ENCODE peak calls at places on chromosome 5, in five cellular contexts. One of them, this sample, is unnamed.

GRCh38 chr5:158841918-158842317 is 257.8 kb downstream of the EBF1 start:
- DNase-seq in K562: no peak
- DNase-seq in endothelial cell of umbilical vein: no peak
- DNase-seq in fibroblast of lung: no peak
- DNase-seq in neuronal stem cell: no peak
- DNase-seq in this sample: no peak

GRCh38 chr5:140821375-140822280 is at the start of gene PCDHA5:
- DNase-seq in K562: no peak
- DNase-seq in endothelial cell of umbilical vein: peak; percentile 38
- DNase-seq in fibroblast of lung: no peak
- DNase-seq in neuronal stem cell: no peak
- DNase-seq in this sample: no peak

GRCh38 chr5:144469106-144469505 is 298.4 kb downstream of the KCTD16 start:
- DNase-seq in K562: no peak
- DNase-seq in endothelial cell of umbilical vein: no peak
- DNase-seq in fibroblast of lung: no peak
- DNase-seq in neuronal stem cell: no peak
- DNase-seq in this sample: no peak

GRCh38 chr5:56588636-56589485 is 226.5 kb upstream of the MAP3K1 start:
- DNase-seq in K562: no peak
- DNase-seq in endothelial cell of umbilical vein: no peak
- DNase-seq in fibroblast of lung: no peak
- DNase-seq in neuronal stem cell: peak; percentile 51
- DNase-seq in this sample: peak; percentile 59

GRCh38 chr5:154220625-154221024 is 30.1 kb downstream of the GALNT10 start:
- DNase-seq in K562: no peak
- DNase-seq in endothelial cell of umbilical vein: peak; percentile 64
- DNase-seq in fibroblast of lung: peak; percentile 55
- DNase-seq in neuronal stem cell: no peak
- DNase-seq in this sample: no peak

GRCh38 chr5:133552925-133553525 is 59.3 kb downstream of the FSTL4 start:
- DNase-seq in K562: peak; percentile 78
- DNase-seq in endothelial cell of umbilical vein: peak; percentile 55
- DNase-seq in fibroblast of lung: peak; percentile 29
- DNase-seq in neuronal stem cell: peak; percentile 62
- DNase-seq in this sample: peak; percentile 87

GRCh38 chr5:45411971-45412612 is 284.1 kb downstream of the HCN1 start:
- DNase-seq in K562: no peak
- DNase-seq in endothelial cell of umbilical vein: peak; percentile 63
- DNase-seq in fibroblast of lung: peak; percentile 11
- DNase-seq in neuronal stem cell: no peak
- DNase-seq in this sample: no peak

GRCh38 chr5:58963361-58963760 is 380.5 kb downstream of the RAB3C start:
- DNase-seq in K562: no peak
- DNase-seq in endothelial cell of umbilical vein: no peak
- DNase-seq in fibroblast of lung: no peak
- DNase-seq in neuronal stem cell: no peak
- DNase-seq in this sample: no peak

GRCh38 chr5:180153991-180154390 is 55.0 kb downstream of the RASGEF1C start:
- DNase-seq in K562: no peak
- DNase-seq in endothelial cell of umbilical vein: no peak
- DNase-seq in fibroblast of lung: no peak
- DNase-seq in neuronal stem cell: no peak
- DNase-seq in this sample: peak; percentile 26

GRCh38 chr5:77129386-77129785 is 42.3 kb upstream of the ZBED3 start:
- DNase-seq in K562: no peak
- DNase-seq in endothelial cell of umbilical vein: peak; percentile 17
- DNase-seq in fibroblast of lung: peak; percentile 41
- DNase-seq in neuronal stem cell: no peak
- DNase-seq in this sample: peak; percentile 70

GRCh38 chr5:175235251-175235963 is 208.6 kb downstream of the DRD1 start:
- DNase-seq in K562: no peak
- DNase-seq in endothelial cell of umbilical vein: no peak
- DNase-seq in fibroblast of lung: no peak
- DNase-seq in neuronal stem cell: no peak
- DNase-seq in this sample: no peak

GRCh38 chr5:40587284-40587882 is 92.3 kb upstream of the PTGER4 start:
- DNase-seq in K562: no peak
- DNase-seq in endothelial cell of umbilical vein: no peak
- DNase-seq in fibroblast of lung: no peak
- DNase-seq in neuronal stem cell: no peak
- DNase-seq in this sample: no peak

GRCh38 chr5:124760608-124761390 is 14.4 kb upstream of the ZNF608 start:
- DNase-seq in K562: no peak
- DNase-seq in endothelial cell of umbilical vein: no peak
- DNase-seq in fibroblast of lung: no peak
- DNase-seq in neuronal stem cell: no peak
- DNase-seq in this sample: no peak

GRCh38 chr5:112757468-112758208 is 20.0 kb downstream of the APC start:
- DNase-seq in K562: peak; percentile 8
- DNase-seq in endothelial cell of umbilical vein: peak; percentile 78
- DNase-seq in fibroblast of lung: peak; percentile 80
- DNase-seq in neuronal stem cell: peak; percentile 33
- DNase-seq in this sample: peak; percentile 88

GRCh38 chr5:139549162-139549894 is 11.8 kb upstream of the UBE2D2 start:
- DNase-seq in K562: no peak
- DNase-seq in endothelial cell of umbilical vein: no peak
- DNase-seq in fibroblast of lung: no peak
- DNase-seq in neuronal stem cell: no peak
- DNase-seq in this sample: no peak

GRCh38 chr5:172862165-172862801 is 28.2 kb downstream of the ERGIC1 start:
- DNase-seq in K562: no peak
- DNase-seq in endothelial cell of umbilical vein: peak; percentile 49
- DNase-seq in fibroblast of lung: no peak
- DNase-seq in neuronal stem cell: no peak
- DNase-seq in this sample: no peak

GRCh38 chr5:123487298-123487697 is 24.7 kb upstream of the CSNK1G3 start:
- DNase-seq in K562: no peak
- DNase-seq in endothelial cell of umbilical vein: no peak
- DNase-seq in fibroblast of lung: peak; percentile 44
- DNase-seq in neuronal stem cell: no peak
- DNase-seq in this sample: no peak

GRCh38 chr5:32225445-32225844 is 51.3 kb upstream of the GOLPH3 start:
- DNase-seq in K562: no peak
- DNase-seq in endothelial cell of umbilical vein: no peak
- DNase-seq in fibroblast of lung: peak; percentile 83
- DNase-seq in neuronal stem cell: no peak
- DNase-seq in this sample: no peak

GRCh38 chr5:10733426-10733825 is 27.6 kb downstream of the DAP start:
- DNase-seq in K562: no peak
- DNase-seq in endothelial cell of umbilical vein: no peak
- DNase-seq in fibroblast of lung: no peak
- DNase-seq in neuronal stem cell: no peak
- DNase-seq in this sample: no peak

GRCh38 chr5:135465391-135466122 is 13.4 kb upstream of the TIFAB start:
- DNase-seq in K562: no peak
- DNase-seq in endothelial cell of umbilical vein: no peak
- DNase-seq in fibroblast of lung: no peak
- DNase-seq in neuronal stem cell: no peak
- DNase-seq in this sample: no peak

GRCh38 chr5:131488463-131488862 is 146.6 kb downstream of the RAPGEF6 start:
- DNase-seq in K562: no peak
- DNase-seq in endothelial cell of umbilical vein: peak; percentile 45
- DNase-seq in fibroblast of lung: peak; percentile 17
- DNase-seq in neuronal stem cell: no peak
- DNase-seq in this sample: no peak

GRCh38 chr5:73823508-73823925 is 197.5 kb downstream of the ARHGEF28 start:
- DNase-seq in K562: no peak
- DNase-seq in endothelial cell of umbilical vein: peak; percentile 21
- DNase-seq in fibroblast of lung: no peak
- DNase-seq in neuronal stem cell: no peak
- DNase-seq in this sample: no peak

DNA sequence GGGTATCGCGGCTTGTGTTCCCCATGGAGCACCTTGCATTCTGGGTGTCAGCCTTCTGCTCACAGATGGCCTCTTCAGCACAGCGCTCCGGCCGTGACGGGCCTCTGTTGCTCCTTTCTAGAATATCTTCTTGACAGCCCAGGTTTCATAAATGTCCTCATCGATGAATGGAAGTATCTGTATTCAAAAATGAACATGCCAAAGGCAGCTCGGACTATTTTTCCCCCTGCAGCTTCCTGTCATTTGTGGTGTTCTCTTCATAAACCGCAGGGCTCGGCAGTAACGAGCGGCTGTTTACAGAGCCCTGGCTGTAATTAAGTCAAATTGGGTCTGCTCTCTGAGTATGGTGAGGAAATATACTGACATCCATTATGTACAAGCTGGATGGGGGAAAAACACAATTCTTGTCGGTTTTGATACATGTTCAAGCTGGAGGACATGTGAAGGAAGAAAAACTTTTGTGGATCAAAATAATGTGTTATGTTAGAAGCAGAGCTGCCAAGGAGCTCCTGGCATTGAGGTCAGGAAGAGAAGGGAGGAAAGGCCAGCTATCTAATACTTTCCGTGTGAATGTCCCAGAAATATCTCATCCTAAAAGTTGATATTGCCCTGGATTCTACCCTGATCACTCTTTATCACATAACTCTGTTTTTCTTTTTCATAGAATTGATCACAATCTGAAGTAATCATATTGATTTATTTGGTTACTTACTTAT is 154.2 kb upstream of the CD180 start:
- DNase-seq in K562: no peak
- DNase-seq in endothelial cell of umbilical vein: peak; percentile 12
- DNase-seq in fibroblast of lung: peak; percentile 53
- DNase-seq in neuronal stem cell: no peak
- DNase-seq in this sample: no peak
- H3K9ac ChIP-seq in K562: no peak overlapping the region
- H3K9ac ChIP-seq in endothelial cell of umbilical vein: no peak overlapping the region
- H3K9ac ChIP-seq in fibroblast of lung: no peak overlapping the region
- H3K9ac ChIP-seq in neuronal stem cell: no peak overlapping the region
- H3K9ac ChIP-seq in this sample: no peak overlapping the region

DNA sequence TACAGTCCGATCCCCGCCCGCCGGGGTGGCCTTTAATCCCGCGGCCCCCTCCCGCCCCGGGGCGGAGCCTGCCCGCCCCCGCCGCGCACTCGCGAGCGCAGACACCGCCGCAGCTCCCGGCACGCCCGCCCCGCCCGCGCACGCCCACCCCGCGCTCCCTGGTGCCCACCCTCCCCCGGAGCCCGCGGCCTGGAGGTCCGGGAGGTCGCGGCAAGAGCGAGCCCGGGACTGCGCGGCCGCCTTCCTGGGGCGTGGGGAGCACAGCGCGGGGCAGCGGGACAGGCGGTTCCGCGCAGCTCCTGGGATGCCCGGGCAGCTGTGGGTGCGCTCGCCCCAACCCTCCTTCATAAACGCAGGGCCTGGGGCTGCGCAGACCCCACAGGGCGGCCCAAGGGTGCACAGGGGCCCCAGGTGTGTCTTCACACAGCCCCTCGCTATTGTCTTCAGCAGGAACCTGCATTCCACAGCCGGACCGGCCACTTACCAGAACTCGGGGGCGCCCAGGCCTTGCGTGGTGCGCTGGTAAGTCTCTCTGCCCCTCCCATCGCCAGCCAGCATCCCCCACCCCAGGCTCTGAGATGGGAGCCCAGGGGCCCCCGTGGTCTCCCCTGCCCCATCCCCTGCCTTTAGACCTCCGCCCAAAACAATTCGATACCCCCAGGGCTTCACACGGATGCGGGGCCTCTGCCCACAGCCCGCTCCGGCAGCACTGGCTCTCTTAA is at the start of gene SLC9A3:
- DNase-seq in K562: no peak
- DNase-seq in endothelial cell of umbilical vein: no peak
- DNase-seq in fibroblast of lung: no peak
- DNase-seq in neuronal stem cell: no peak
- DNase-seq in this sample: no peak
- H3K27ac ChIP-seq in K562: no peak within 1 kb of the TSS
- H3K27ac ChIP-seq in endothelial cell of umbilical vein: no peak within 1 kb of the TSS
- H3K27ac ChIP-seq in fibroblast of lung: no peak within 1 kb of the TSS
- H3K27ac ChIP-seq in neuronal stem cell: no peak within 1 kb of the TSS
- H3K27ac ChIP-seq in this sample: no peak within 1 kb of the TSS

DNA sequence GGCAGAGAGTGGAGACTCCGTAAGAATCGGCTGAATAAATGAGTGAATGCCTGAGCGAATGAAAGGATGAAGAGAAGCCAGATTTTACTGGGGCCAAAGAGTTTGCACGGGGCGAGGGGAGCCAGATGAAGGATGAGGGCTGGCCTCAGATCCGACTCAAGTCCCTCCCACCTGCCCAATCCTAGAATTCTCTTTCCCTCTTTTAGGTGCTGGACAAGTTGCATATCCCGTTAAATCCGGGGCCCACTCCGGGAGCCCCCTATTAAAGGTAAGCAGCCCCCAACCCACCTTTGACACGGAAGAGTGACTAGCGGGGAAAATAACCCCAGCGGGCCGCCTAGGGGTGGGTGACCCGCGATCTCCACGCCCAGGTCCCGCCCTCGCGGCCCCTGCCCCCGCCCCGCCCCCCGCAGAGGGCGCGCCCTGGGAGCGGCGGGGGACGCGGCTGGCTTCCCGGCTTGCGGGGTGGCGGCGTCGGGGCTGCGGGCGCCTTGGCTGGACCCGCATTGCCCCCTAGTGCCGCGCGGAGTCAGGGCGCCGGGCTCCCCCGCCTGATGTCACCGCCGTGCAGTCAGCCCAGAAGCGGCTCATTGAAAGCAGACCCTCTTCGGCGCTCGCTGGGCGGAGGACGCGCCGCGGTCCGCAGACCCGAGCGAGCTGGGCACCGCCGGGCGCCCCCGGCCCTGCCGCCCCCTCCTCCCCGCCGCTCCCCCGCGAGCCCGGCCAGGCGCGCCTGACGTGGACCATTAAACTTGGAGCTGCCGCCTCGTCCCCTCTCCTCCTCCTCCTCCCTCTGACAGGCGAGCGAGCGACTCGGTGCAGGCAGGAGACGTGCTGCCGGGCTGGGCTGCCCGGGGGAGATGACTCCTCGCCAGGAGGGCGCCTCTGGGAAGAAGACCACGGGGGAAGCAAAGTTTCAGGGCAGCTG is at the start of gene ADRA1B:
- DNase-seq in K562: peak; percentile 73
- DNase-seq in endothelial cell of umbilical vein: peak; percentile 42
- DNase-seq in fibroblast of lung: peak; percentile 66
- DNase-seq in neuronal stem cell: peak; percentile 74
- DNase-seq in this sample: no peak
- H3K9ac ChIP-seq in K562: no peak within 1 kb of the TSS
- H3K9ac ChIP-seq in endothelial cell of umbilical vein: peak within 1 kb of the TSS; percentile 12
- H3K9ac ChIP-seq in fibroblast of lung: peak within 1 kb of the TSS; percentile 36
- H3K9ac ChIP-seq in neuronal stem cell: peak within 1 kb of the TSS; percentile 24
- H3K9ac ChIP-seq in this sample: no peak within 1 kb of the TSS

DNA sequence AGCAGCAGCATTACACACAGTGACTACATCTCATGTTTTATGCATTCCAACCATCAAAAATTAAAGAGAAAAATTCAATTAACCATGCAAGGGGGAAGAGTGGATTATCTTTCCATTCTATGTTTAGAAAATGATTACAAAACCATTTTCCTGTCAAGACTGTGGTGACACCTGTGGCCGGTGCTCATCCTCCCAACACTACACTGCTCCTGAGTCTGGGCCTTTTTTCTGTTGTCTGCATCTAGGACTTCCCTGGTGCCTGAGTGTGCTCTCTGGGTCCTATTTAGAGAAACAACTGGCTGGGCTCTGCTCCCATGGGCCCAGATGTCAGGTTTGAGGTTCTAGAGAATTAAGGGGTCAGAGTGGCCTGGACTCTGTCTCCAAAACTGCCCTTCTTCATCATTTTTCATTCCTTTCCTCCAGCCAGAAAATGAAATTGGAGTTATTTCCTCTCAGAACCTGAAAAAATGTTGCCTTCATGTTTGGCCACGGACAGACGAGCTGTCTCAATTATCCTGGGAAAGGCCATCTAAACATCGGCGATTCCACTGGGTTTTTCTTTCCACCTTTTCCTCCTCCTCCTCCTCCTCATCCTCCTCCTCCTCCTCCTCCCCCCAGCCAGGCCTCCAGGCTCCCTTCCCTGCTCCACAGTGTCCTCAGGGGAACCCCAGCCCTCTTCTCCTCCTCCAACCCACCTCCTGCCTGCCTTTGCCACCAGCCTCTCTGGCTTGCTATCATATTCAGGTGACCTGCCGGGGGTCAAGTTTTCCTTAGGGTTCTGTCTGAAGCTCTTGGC is 11.4 kb upstream of the ARSI start:
- DNase-seq in K562: no peak
- DNase-seq in endothelial cell of umbilical vein: no peak
- DNase-seq in fibroblast of lung: no peak
- DNase-seq in neuronal stem cell: no peak
- DNase-seq in this sample: no peak
- H3K27ac ChIP-seq in K562: no peak overlapping the region
- H3K27ac ChIP-seq in endothelial cell of umbilical vein: no peak overlapping the region
- H3K27ac ChIP-seq in fibroblast of lung: no peak overlapping the region
- H3K27ac ChIP-seq in neuronal stem cell: no peak overlapping the region
- H3K27ac ChIP-seq in this sample: no peak overlapping the region

This sample was measured in Karpas-422.